ENCODE peak calls at places on chromosome 22, in nine cellular contexts. G is stimulated activated CD8-positive, alpha-beta memory T cell treated with anti-CD3 and anti-CD28 coated beads, Interleukin-15, amount 100 ng/mL, for 1 hour; K is NAMALWA; D is OCI-M1; T is stimulated activated CD4-positive, alpha-beta T cell treated with anti-CD3 and anti-CD28 coated beads, TNF-alpha, amount 100 ng/mL, for 48 hours; Y is ELF-1; Z is activated CD4-positive, alpha-beta T cell treated with anti-CD3 and anti-CD28 coated beads, Interleukin-2, amount 10 ng/mL, durations not matched to agents 24 days and 14 days; C is NCI-H524; N is T-helper 1 cell. I is an unnamed sample.

GRCh38 chr22:40294696-40295095 is 51.6 kb upstream of the ADSL start:
- DNase-seq in G (no peak), C (no peak), Z (no peak), Y (no peak), T (no peak), K (no peak), D (no peak), N (no peak), I (no peak)

GRCh38 chr22:20646377-20646776 is 127.5 kb upstream of the SERPIND1 start:
- DNase-seq in Y (no peak), C (no peak), D (no peak), K (no peak), G (no peak), N (no peak), T (no peak), Z (no peak), I (no peak)

GRCh38 chr22:50151571-50152537 is 18.7 kb upstream of the PANX2 start:
- DNase-seq in Y (no peak), C (no peak), D (no peak), Z (no peak), T (no peak), K (no peak), N (no peak), G (no peak), I (no peak)

GRCh38 chr22:49302150-49302460 is 525.6 kb downstream of the BRD1 start:
- DNase-seq in Y (peak), D (no peak), C (no peak), Z (no peak), K (no peak), G (no peak), N (no peak), T (no peak), I (no peak)

GRCh38 chr22:18144105-18144504 is 5.9 kb upstream of the USP18 start:
- DNase-seq in C (no peak), T (no peak), K (no peak), Y (no peak), N (no peak), G (no peak), D (no peak), Z (no peak), I (peak)

GRCh38 chr22:42699953-42700352 is 20.7 kb downstream of the A4GALT start:
- DNase-seq in C (no peak), D (no peak), N (no peak), T (no peak), G (no peak), Z (no peak), K (no peak), Y (no peak), I (no peak)

GRCh38 chr22:46138058-46138797 is 12.1 kb upstream of the PPARA start:
- DNase-seq in T (no peak), Y (no peak), N (no peak), G (no peak), Z (no peak), D (no peak), C (no peak), K (no peak), I (no peak)

GRCh38 chr22:24445481-24446290 is 18.3 kb downstream of the ADORA2A start:
- DNase-seq in Z (no peak), T (no peak), N (no peak), C (peak), G (no peak), Y (no peak), D (peak), K (no peak), I (no peak)

GRCh38 chr22:43337385-43337784 is 5.8 kb downstream of the SCUBE1 start:
- DNase-seq in N (no peak), Y (no peak), C (no peak), D (no peak), G (no peak), K (no peak), Z (no peak), T (no peak), I (no peak)

GRCh38 chr22:30251661-30252226 is 5.2 kb upstream of the LIF start:
- DNase-seq in G (no peak), C (no peak), N (no peak), K (no peak), D (no peak), T (no peak), Y (no peak), Z (no peak), I (peak)

I was measured in NCI-H2171 treated with DMSO at 0.1 percent for 48 hours.